ENCODE peak calls at places on chromosomes 12 and 14, in four cellular contexts. F is A549; B is NCI-H1092 treated with DMSO at 0.1 percent for 48 hours; Q is activated CD4-positive, alpha-beta T cell treated with anti-CD3 and anti-CD28 coated beads, Interleukin-2, amount 50 U/mL, for 1 hour. T is an unnamed sample.

GRCh38 chr12:79561401-79562132 is 129.2 kb downstream of the PAWR start:
- DNase-seq in F (no peak), B (no peak), Q (no peak), T (no peak)

GRCh38 chr12:109473006-109473405 is 4.1 kb downstream of the KCTD10 start:
- DNase-seq in F (no peak), B (no peak), Q (no peak), T (no peak)

GRCh38 chr12:42564540-42564939 is 25.0 kb downstream of the PRICKLE1 start:
- DNase-seq in F (no peak), B (no peak), Q (no peak), T (no peak)

GRCh38 chr12:131445184-131445974 is 265.5 kb upstream of the SFSWAP start:
- DNase-seq in F (no peak), B (no peak), Q (no peak), T (no peak)

GRCh38 chr14:47822326-47822725 is 146.9 kb upstream of the MDGA2 start:
- DNase-seq in F (no peak), B (no peak), Q (no peak), T (no peak)

GRCh38 chr14:21589317-21589716 is 9.4 kb upstream of the OR10G3 start:
- DNase-seq in F (no peak), B (no peak), Q (no peak), T (no peak)

GRCh38 chr12:128165387-128165786 is 101.6 kb upstream of the TMEM132C start:
- DNase-seq in F (no peak), B (no peak), Q (no peak), T (no peak)

GRCh38 chr14:63542231-63542999 is 762 bp downstream of the PPP2R5E start:
- DNase-seq in F (no peak), B (peak; percentile 75), Q (no peak), T (no peak)

GRCh38 chr14:34781242-34781641 is 66.8 kb upstream of the CFL2 start:
- DNase-seq in F (no peak), B (no peak), Q (no peak), T (no peak)